ENCODE peak calls at places on chromosomes 5 and 9, in six cellular contexts. Z is sciatic nerve; A is head of caudate nucleus; Y is stimulated activated CD4-positive, alpha-beta T cell treated with anti-CD3 and anti-CD28 coated beads, Interleukin-4, amount 100 ng/mL, for 1 hour; G is endothelial cell; E is tibial artery. S is an unnamed sample.

GRCh38 chr9:33170464-33171156 is 3.5 kb upstream of the B4GALT1 start:
- DNase-seq in Z (peak; percentile 68), A (no peak), Y (peak; percentile 49), G (no peak), E (no peak), S (no peak)

GRCh38 chr5:172597755-172598155 is 43.3 kb upstream of the NEURL1B start:
- DNase-seq in Z (no peak), A (no peak), Y (no peak), G (no peak), E (no peak), S (no peak)

GRCh38 chr5:61401726-61402125 is 69.7 kb downstream of the ZSWIM6 start:
- DNase-seq in Z (no peak), A (no peak), Y (no peak), G (no peak), E (no peak), S (peak; percentile 37)

GRCh38 chr5:14809369-14810144 is 62.0 kb downstream of the ANKH start:
- DNase-seq in Z (peak; percentile 73), A (peak; percentile 27), Y (peak; percentile 58), G (no peak), E (peak; percentile 75), S (peak; percentile 83)

GRCh38 chr5:156178117-156178516 is 148.8 kb upstream of the SGCD start:
- DNase-seq in Z (no peak), A (no peak), Y (no peak), G (no peak), E (no peak), S (no peak)

GRCh38 chr9:88313364-88314220 is 74.7 kb upstream of the SPIN1 start:
- DNase-seq in Z (peak; percentile 8), A (no peak), Y (peak; percentile 73), G (no peak), E (no peak), S (no peak)

GRCh38 chr5:141338538-141339306 is at the start of gene PCDHGA2:
- DNase-seq in Z (no peak), A (no peak), Y (no peak), G (no peak), E (no peak), S (peak; percentile 74)

GRCh38 chr5:100898504-100899346 is 4.4 kb downstream of the ST8SIA4 start:
- DNase-seq in Z (no peak), A (no peak), Y (no peak), G (no peak), E (no peak), S (no peak)

GRCh38 chr5:1894243-1894642 is 11.5 kb upstream of the IRX4 start:
- DNase-seq in Z (no peak), A (no peak), Y (no peak), G (no peak), E (no peak), S (no peak)

GRCh38 chr5:123874600-123875201 is 362.7 kb downstream of the CSNK1G3 start:
- DNase-seq in Z (no peak), A (peak; percentile 13), Y (no peak), G (no peak), E (no peak), S (no peak)

GRCh38 chr9:123373941-123374340 is 17.9 kb downstream of the CRB2 start:
- DNase-seq in Z (no peak), A (no peak), Y (no peak), G (no peak), E (no peak), S (no peak)

GRCh38 chr5:178774866-178775539 is 44.5 kb upstream of the ZNF354A start:
- DNase-seq in Z (no peak), A (no peak), Y (no peak), G (no peak), E (no peak), S (no peak)

GRCh38 chr9:26326473-26327044 is 566.0 kb downstream of the CAAP1 start:
- DNase-seq in Z (no peak), A (no peak), Y (no peak), G (peak; percentile 50), E (no peak), S (peak; percentile 34)

GRCh38 chr9:83299556-83299955 is 236.6 kb upstream of the RASEF start:
- DNase-seq in Z (no peak), A (no peak), Y (no peak), G (no peak), E (no peak), S (peak; percentile 30)

GRCh38 chr9:94861589-94862241 is 135.2 kb downstream of the AOPEP start:
- DNase-seq in Z (no peak), A (no peak), Y (no peak), G (no peak), E (no peak), S (peak; percentile 51)

GRCh38 chr9:130982636-130983282 is 26.2 kb upstream of the LAMC3 start:
- DNase-seq in Z (no peak), A (no peak), Y (no peak), G (no peak), E (no peak), S (no peak)

GRCh38 chr9:123642291-123643278 is 286.6 kb downstream of the CRB2 start:
- DNase-seq in Z (no peak), A (peak; percentile 25), Y (no peak), G (no peak), E (peak; percentile 49), S (no peak)

GRCh38 chr9:114206221-114206760 is 51.0 kb downstream of the COL27A1 start:
- DNase-seq in Z (no peak), A (no peak), Y (no peak), G (no peak), E (no peak), S (no peak)

GRCh38 chr9:126146254-126147145 is 180.1 kb upstream of the MVB12B start:
- DNase-seq in Z (no peak), A (no peak), Y (peak; percentile 15), G (peak; percentile 48), E (no peak), S (no peak)

GRCh38 chr5:91541696-91542095 is 158.6 kb upstream of the ARRDC3 start:
- DNase-seq in Z (no peak), A (no peak), Y (no peak), G (no peak), E (no peak), S (no peak)

GRCh38 chr5:172436078-172436873 is 18.0 kb downstream of the SH3PXD2B start:
- DNase-seq in Z (no peak), A (no peak), Y (no peak), G (no peak), E (no peak), S (no peak)

GRCh38 chr5:176514244-176514918 is 22.8 kb downstream of the RNF44 start:
- DNase-seq in Z (no peak), A (no peak), Y (no peak), G (no peak), E (no peak), S (no peak)

GRCh38 chr9:21848615-21849014 is 46.2 kb downstream of the MTAP start:
- DNase-seq in Z (no peak), A (no peak), Y (no peak), G (no peak), E (no peak), S (no peak)

GRCh38 chr5:65141487-65141886 is 340.2 kb downstream of the ADAMTS6 start:
- DNase-seq in Z (no peak), A (no peak), Y (no peak), G (no peak), E (no peak), S (no peak)

GRCh38 chr5:149924481-149924880 is 20.1 kb downstream of the PDE6A start:
- DNase-seq in Z (no peak), A (no peak), Y (no peak), G (no peak), E (no peak), S (no peak)

GRCh38 chr5:150111121-150111520 is 24.8 kb upstream of the CSF1R start:
- DNase-seq in Z (peak; percentile 56), A (no peak), Y (no peak), G (no peak), E (no peak), S (no peak)

GRCh38 chr9:138022121-138022741 is 144.6 kb downstream of the CACNA1B start:
- DNase-seq in Z (no peak), A (no peak), Y (no peak), G (peak; percentile 66), E (no peak), S (no peak)

GRCh38 chr9:6433405-6433804 is 20.4 kb downstream of the UHRF2 start:
- DNase-seq in Z (no peak), A (no peak), Y (no peak), G (no peak), E (no peak), S (no peak)

GRCh38 chr5:174834081-174834480 is 109.7 kb downstream of the MSX2 start:
- DNase-seq in Z (no peak), A (no peak), Y (no peak), G (no peak), E (no peak), S (no peak)

GRCh38 chr5:98391921-98392625 is 381.4 kb upstream of the RGMB start:
- DNase-seq in Z (no peak), A (no peak), Y (no peak), G (no peak), E (no peak), S (no peak)

GRCh38 chr9:125161284-125161918 is 18.1 kb upstream of the SCAI start:
- DNase-seq in Z (no peak), A (no peak), Y (no peak), G (no peak), E (peak; percentile 49), S (no peak)

S was measured in AG08396.